ENCODE peak calls at places on chromosome 10, in six cellular contexts. H is stimulated activated naive B cell treated with anti-CD40 and anti-IgM and Interleukin-4, amounts not matched to agents 10 μg/mL and 1 μg/mL and 100 μg/mL, for 72 hours; V is GM12891; Y is NCI-H1105; S is T47D; Z is NCI-H1092 treated with DMSO at 0.1 percent for 48 hours. I is an unnamed sample.

GRCh38 chr10:99013885-99014284 is 221.8 kb downstream of the HPSE2 start:
- DNase-seq in H (no peak), V (no peak), Y (no peak), S (no peak), Z (no peak), I (no peak)

GRCh38 chr10:42734537-42734936 is 48.1 kb upstream of the BMS1 start:
- DNase-seq in H (no peak), V (no peak), Y (no peak), S (peak), Z (no peak), I (peak)

GRCh38 chr10:52779541-52780390 is 7.2 kb upstream of the MBL2 start:
- DNase-seq in H (peak), V (peak), Y (no peak), S (peak), Z (no peak), I (peak)

GRCh38 chr10:63094405-63094804 is 38.7 kb upstream of the NRBF2 start:
- DNase-seq in H (no peak), V (no peak), Y (no peak), S (peak), Z (no peak), I (peak)

GRCh38 chr10:24790599-24790998 is 66.9 kb upstream of the ARHGAP21 start:
- DNase-seq in H (no peak), V (no peak), Y (no peak), S (no peak), Z (no peak), I (no peak)

GRCh38 chr10:95319239-95319638 is 28.4 kb upstream of the PDLIM1 start:
- DNase-seq in H (no peak), V (no peak), Y (no peak), S (peak), Z (no peak), I (no peak)

GRCh38 chr10:31942435-31942834 is 13.8 kb upstream of the ARHGAP12 start:
- DNase-seq in H (no peak), V (no peak), Y (no peak), S (no peak), Z (no peak), I (no peak)

GRCh38 chr10:1544209-1544673 is 193.1 kb downstream of the ADARB2 start:
- DNase-seq in H (no peak), V (no peak), Y (no peak), S (no peak), Z (no peak), I (no peak)

GRCh38 chr10:109264004-109264403 is 659.3 kb downstream of the XPNPEP1 start:
- DNase-seq in H (no peak), V (no peak), Y (no peak), S (no peak), Z (no peak), I (no peak)

GRCh38 chr10:124579003-124579384 is 117.4 kb downstream of the LHPP start:
- DNase-seq in H (no peak), V (no peak), Y (no peak), S (no peak), Z (no peak), I (no peak)

GRCh38 chr10:100485841-100486495 is 23.2 kb downstream of the WNT8B start:
- DNase-seq in H (no peak), V (no peak), Y (no peak), S (no peak), Z (no peak), I (no peak)

GRCh38 chr10:37855691-37856090 is 1.7 kb downstream of the ZNF248 start:
- DNase-seq in H (no peak), V (no peak), Y (no peak), S (no peak), Z (no peak), I (peak)

GRCh38 chr10:101567165-101568006 is 20.7 kb downstream of the POLL start:
- DNase-seq in H (no peak), V (no peak), Y (no peak), S (no peak), Z (no peak), I (no peak)

I was measured in PC-3.